ENCODE peak calls at places on chromosomes 3 and 15, in nine cellular contexts. I is cardiac fibroblast; J is nephron progenitor cell; S is heart right ventricle; A is fibroblast of the conjunctiva; N is COLO829; E is central memory CD4-positive, alpha-beta T cell; G is T-cell; Z is A549. U is an unnamed sample.

GRCh38 chr15:80777137-80777536 is 2.0 kb upstream of the CEMIP start:
- DNase-seq in I (peak), J (peak), S (no peak), A (peak), N (peak), E (no peak), G (no peak), Z (peak), U (no peak)

GRCh38 chr15:64903331-64903950 is 8.3 kb upstream of the ANKDD1A start:
- DNase-seq in I (no peak), J (no peak), S (no peak), A (no peak), N (no peak), E (no peak), G (no peak), Z (no peak), U (no peak)

GRCh38 chr3:158845748-158846350 is 44.0 kb downstream of the MFSD1 start:
- DNase-seq in I (peak), J (peak), S (no peak), A (peak), N (peak), E (peak), G (peak), Z (peak), U (no peak)

GRCh38 chr3:194472290-194472920 is 14.4 kb downstream of the ATP13A3 start:
- DNase-seq in I (peak), J (peak), S (no peak), A (peak), N (peak), E (peak), G (peak), Z (peak), U (peak)

GRCh38 chr3:194540268-194540937 is 53.6 kb upstream of the ATP13A3 start:
- DNase-seq in I (no peak), J (no peak), S (peak), A (no peak), N (no peak), E (no peak), G (peak), Z (no peak), U (no peak)

GRCh38 chr15:63595066-63595465 is 2.1 kb upstream of the FBXL22 start:
- DNase-seq in I (no peak), J (no peak), S (peak), A (no peak), N (no peak), E (no peak), G (no peak), Z (no peak), U (no peak)

GRCh38 chr3:16383864-16384263 is 118.9 kb downstream of the OXNAD1 start:
- DNase-seq in I (no peak), J (no peak), S (no peak), A (no peak), N (no peak), E (no peak), G (no peak), Z (no peak), U (no peak)

GRCh38 chr15:73858062-73858461 is 15.3 kb upstream of the TBC1D21 start:
- DNase-seq in I (no peak), J (no peak), S (no peak), A (no peak), N (no peak), E (no peak), G (no peak), Z (no peak), U (no peak)

GRCh38 chr15:99985878-99986277 is 252.6 kb upstream of the LYSMD4 start:
- DNase-seq in I (no peak), J (no peak), S (no peak), A (no peak), N (no peak), E (no peak), G (no peak), Z (no peak), U (no peak)

GRCh38 chr3:73868688-73869315 is 244.1 kb upstream of the PDZRN3 start:
- DNase-seq in I (peak), J (peak), S (no peak), A (peak), N (peak), E (no peak), G (no peak), Z (peak), U (no peak)

GRCh38 chr3:140242818-140243276 is 307.9 kb downstream of the CLSTN2 start:
- DNase-seq in I (peak), J (peak), S (no peak), A (no peak), N (no peak), E (no peak), G (no peak), Z (no peak), U (no peak)

GRCh38 chr15:96342611-96343528 is 12.4 kb downstream of the NR2F2 start:
- DNase-seq in I (peak), J (peak), S (no peak), A (no peak), N (no peak), E (no peak), G (no peak), Z (no peak), U (no peak)

GRCh38 chr3:15319575-15319974 is 12.8 kb downstream of the SH3BP5 start:
- DNase-seq in I (peak), J (no peak), S (no peak), A (no peak), N (no peak), E (no peak), G (no peak), Z (no peak), U (no peak)

GRCh38 chr3:29144361-29144760 is 136.5 kb upstream of the RBMS3 start:
- DNase-seq in I (no peak), J (no peak), S (no peak), A (no peak), N (no peak), E (no peak), G (no peak), Z (no peak), U (no peak)

GRCh38 chr15:63599401-63600000 is 2.3 kb downstream of the FBXL22 start:
- DNase-seq in I (peak), J (no peak), S (peak), A (no peak), N (no peak), E (peak), G (peak), Z (peak), U (peak)

GRCh38 chr15:40982855-40983254 is 29.6 kb downstream of the CHAC1 start:
- DNase-seq in I (peak), J (no peak), S (peak), A (no peak), N (no peak), E (no peak), G (no peak), Z (no peak), U (no peak)

GRCh38 chr15:99014803-99015676 is 7.4 kb upstream of the PGPEP1L start:
- DNase-seq in I (peak), J (peak), S (peak), A (no peak), N (no peak), E (no peak), G (peak), Z (peak), U (peak)

GRCh38 chr15:57969355-57969754 is 96.2 kb downstream of the ALDH1A2 start:
- DNase-seq in I (peak), J (no peak), S (no peak), A (no peak), N (no peak), E (no peak), G (no peak), Z (peak), U (no peak)

GRCh38 chr15:90153658-90154057 is 47.5 kb upstream of the SEMA4B start:
- DNase-seq in I (no peak), J (no peak), S (no peak), A (no peak), N (no peak), E (no peak), G (no peak), Z (no peak), U (no peak)

GRCh38 chr15:38651328-38652038 is 86.9 kb upstream of the RASGRP1 start:
- DNase-seq in I (no peak), J (no peak), S (no peak), A (no peak), N (no peak), E (peak), G (peak), Z (no peak), U (peak)

GRCh38 chr3:58336135-58336882 is 3.6 kb downstream of the PXK start:
- DNase-seq in I (peak), J (no peak), S (no peak), A (peak), N (no peak), E (no peak), G (no peak), Z (no peak), U (no peak)